ENCODE peak calls at places on chromosome 3, in six cellular contexts. X, Q, N, I, J and M are unnamed samples.

GRCh38 chr3:59867185-59868002 is 817.6 kb upstream of the CFAP20DC start:
- DNase-seq in X (no peak), Q (no peak), N (no peak), I (no peak), J (no peak), M (no peak)

GRCh38 chr3:25540187-25540765 is 112.2 kb downstream of the RARB start:
- DNase-seq in X (no peak), Q (no peak), N (no peak), I (no peak), J (no peak), M (no peak)

GRCh38 chr3:26638113-26638512 is 15.5 kb downstream of the LRRC3B start:
- DNase-seq in X (no peak), Q (no peak), N (no peak), I (no peak), J (no peak), M (no peak)

GRCh38 chr3:185824467-185825378 is at the start of gene IGF2BP2:
- DNase-seq in X (peak; percentile 95), Q (peak; percentile 19), N (peak; percentile 96), I (peak; percentile 90), J (peak; percentile 58), M (peak; percentile 69)

GRCh38 chr3:50299929-50300680 is 900 bp upstream of the HYAL3 start:
- DNase-seq in X (no peak), Q (no peak), N (no peak), I (peak; percentile 87), J (no peak), M (no peak)

GRCh38 chr3:27623085-27623753 is 98.9 kb downstream of the EOMES start:
- DNase-seq in X (peak; percentile 19), Q (no peak), N (no peak), I (no peak), J (no peak), M (no peak)

GRCh38 chr3:149480326-149481017 is 6.0 kb downstream of the TM4SF4 start:
- DNase-seq in X (peak; percentile 81), Q (peak; percentile 91), N (peak; percentile 78), I (peak; percentile 87), J (peak; percentile 91), M (peak; percentile 87)

GRCh38 chr3:196207159-196207832 is 3.9 kb downstream of the ZDHHC19 start:
- DNase-seq in X (no peak), Q (no peak), N (peak; percentile 71), I (peak; percentile 91), J (no peak), M (no peak)

GRCh38 chr3:129224984-129225393 is 24.4 kb upstream of the COPG1 start:
- DNase-seq in X (peak; percentile 61), Q (peak; percentile 59), N (no peak), I (peak; percentile 87), J (peak; percentile 79), M (peak; percentile 75)

GRCh38 chr3:102259636-102260035 is 175.2 kb upstream of the ZPLD1 start:
- DNase-seq in X (no peak), Q (no peak), N (no peak), I (no peak), J (no peak), M (no peak)

GRCh38 chr3:100500320-100500880 is 8.0 kb downstream of the TMEM45A start:
- DNase-seq in X (no peak), Q (no peak), N (no peak), I (no peak), J (no peak), M (no peak)

GRCh38 chr3:72947715-72948507 is 48.7 kb upstream of the PPP4R2 start:
- DNase-seq in X (peak; percentile 17), Q (no peak), N (no peak), I (no peak), J (no peak), M (no peak)

GRCh38 chr3:125001557-125002413 is 54.0 kb downstream of the HEG1 start:
- DNase-seq in X (peak; percentile 61), Q (no peak), N (no peak), I (no peak), J (no peak), M (no peak)
- H3K36me3 ChIP-seq in X (no peaks in the 10 kb centered on the region), Q (no peaks in the 10 kb centered on the region), N (peaks cover 5% of the 10 kb centered on the region), I (peaks cover 100% of the 10 kb centered on the region), J (no peaks in the 10 kb centered on the region), M (peaks cover 32% of the 10 kb centered on the region)

GRCh38 chr3:133040696-133041523 is 2.7 kb downstream of the TMEM108 start:
- DNase-seq in X (peak; percentile 91), Q (peak; percentile 67), N (peak; percentile 91), I (no peak), J (peak; percentile 75), M (peak; percentile 79)

GRCh38 chr3:133037440-133037839 is 751 bp upstream of the TMEM108 start:
- DNase-seq in X (no peak), Q (no peak), N (no peak), I (no peak), J (no peak), M (peak; percentile 64)

GRCh38 chr3:133038089-133038730 is at the start of gene TMEM108:
- DNase-seq in X (peak; percentile 91), Q (peak; percentile 8), N (peak; percentile 97), I (peak; percentile 81), J (peak; percentile 73), M (peak; percentile 84)

GRCh38 chr3:133041524-133041829 is 3.3 kb downstream of the TMEM108 start:
- DNase-seq in X (no peak), Q (no peak), N (no peak), I (no peak), J (no peak), M (no peak)

GRCh38 chr3:133038731-133039398 is 674 bp downstream of the TMEM108 start:
- DNase-seq in X (peak; percentile 41), Q (no peak), N (peak; percentile 88), I (no peak), J (peak; percentile 25), M (peak; percentile 41)
- H3K4me3 ChIP-seq in X (peak overlapping the region; percentile 60), Q (peak overlapping the region; percentile 60), N (peak overlapping the region; percentile 74), I (peak overlapping the region; percentile 26), J (peak overlapping the region; percentile 13), M (peak overlapping the region; percentile 92)

GRCh38 chr3:194983620-194984019 is 287.3 kb downstream of the XXYLT1 start:
- DNase-seq in X (no peak), Q (no peak), N (no peak), I (no peak), J (no peak), M (no peak)

GRCh38 chr3:194984624-194985023 is 286.3 kb downstream of the XXYLT1 start:
- DNase-seq in X (peak; percentile 43), Q (no peak), N (no peak), I (no peak), J (no peak), M (no peak)

GRCh38 chr3:194984026-194984425 is 286.9 kb downstream of the XXYLT1 start:
- DNase-seq in X (no peak), Q (no peak), N (no peak), I (no peak), J (no peak), M (no peak)

GRCh38 chr3:194986208-194987043 is 284.5 kb downstream of the XXYLT1 start:
- DNase-seq in X (no peak), Q (no peak), N (no peak), I (peak; percentile 86), J (no peak), M (no peak)

GRCh38 chr3:194985031-194985578 is 285.9 kb downstream of the XXYLT1 start:
- DNase-seq in X (peak; percentile 78), Q (peak; percentile 23), N (peak; percentile 85), I (peak; percentile 84), J (peak; percentile 39), M (peak; percentile 74)
- TF ChIP-seq CTCF in X (peak; percentile 50), Q (peak; percentile 33), N (peak; percentile 54), I (no peak), J (peak; percentile 29), M (no peak)

GRCh38 chr3:10926441-10926830 is 66.1 kb upstream of the SLC6A1 start:
- DNase-seq in X (no peak), Q (no peak), N (no peak), I (peak; percentile 60), J (no peak), M (no peak)

GRCh38 chr3:10928396-10928960 is 64.1 kb upstream of the SLC6A1 start:
- DNase-seq in X (no peak), Q (no peak), N (no peak), I (peak; percentile 16), J (no peak), M (no peak)

GRCh38 chr3:10927551-10927950 is 65.0 kb upstream of the SLC6A1 start:
- DNase-seq in X (no peak), Q (no peak), N (no peak), I (peak; percentile 56), J (no peak), M (no peak)

GRCh38 chr3:10926831-10927521 is 65.6 kb upstream of the SLC6A1 start:
- DNase-seq in X (no peak), Q (no peak), N (no peak), I (no peak), J (no peak), M (no peak)

GRCh38 chr3:10925436-10926260 is 66.9 kb upstream of the SLC6A1 start:
- DNase-seq in X (no peak), Q (no peak), N (no peak), I (peak; percentile 38), J (no peak), M (no peak)
- H3K36me3 ChIP-seq in X (no peaks in the 10 kb centered on the region), Q (no peaks in the 10 kb centered on the region), N (no peaks in the 10 kb centered on the region), I (no peaks in the 10 kb centered on the region), J (no peaks in the 10 kb centered on the region), M (no peaks in the 10 kb centered on the region)

GRCh38 chr3:49199900-49200281 is 28.5 kb downstream of the KLHDC8B start:
- DNase-seq in X (no peak), Q (no peak), N (no peak), I (peak; percentile 38), J (no peak), M (no peak)

GRCh38 chr3:49199244-49199899 is 28.0 kb downstream of the KLHDC8B start:
- DNase-seq in X (no peak), Q (peak; percentile 70), N (no peak), I (peak; percentile 85), J (peak; percentile 57), M (peak; percentile 68)

GRCh38 chr3:49198161-49198560 is 26.8 kb downstream of the KLHDC8B start:
- DNase-seq in X (no peak), Q (no peak), N (no peak), I (no peak), J (no peak), M (no peak)

DNA sequence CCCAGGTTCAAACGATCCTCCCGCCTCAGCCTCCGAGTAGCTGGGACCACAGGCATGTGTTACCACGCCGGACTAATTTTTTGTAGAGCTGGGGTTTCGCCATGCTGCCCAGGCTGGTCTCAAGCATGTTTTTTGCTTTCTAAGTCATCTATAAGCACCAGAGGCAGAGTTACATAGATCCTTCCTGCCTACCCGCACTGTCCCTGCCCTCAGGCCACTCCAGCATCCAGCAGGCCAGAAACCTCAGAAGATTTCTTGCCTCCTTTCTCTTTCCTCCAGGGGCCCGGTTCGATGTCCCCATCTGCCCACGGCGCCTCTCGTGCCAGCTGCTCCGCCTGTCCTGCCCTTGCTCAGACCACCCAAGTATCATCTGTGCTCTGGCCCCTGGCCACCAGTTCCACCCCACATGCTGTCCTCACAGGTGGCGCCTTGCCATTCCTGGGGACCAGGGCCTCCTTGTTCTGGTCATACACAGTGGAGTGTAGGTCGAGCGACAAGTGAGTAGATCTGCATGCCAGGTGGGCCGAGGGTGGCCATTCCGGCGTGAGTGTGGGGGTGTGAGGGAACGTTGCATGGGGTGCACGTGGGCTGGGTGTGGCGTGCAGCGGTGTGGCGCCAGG is 27.3 kb downstream of the KLHDC8B start:
- DNase-seq in X (no peak), Q (no peak), N (no peak), I (no peak), J (no peak), M (no peak)
- H3K4me3 ChIP-seq in X (no peak overlapping the region), Q (peak overlapping the region; percentile 53), N (no peak overlapping the region), I (no peak overlapping the region), J (no peak overlapping the region), M (peak overlapping the region; percentile 21)